ENCODE peak calls at places on chromosome 1, in ten cellular contexts. U is cardiac muscle cell; I is Peyer's patch; A is small intestine; Z is transverse colon; E is keratinocyte; G is sigmoid colon; D is hepatocyte; X is CD4-positive, alpha-beta T cell; J is left ventricle myocardium inferior. H is an unnamed sample.

GRCh38 chr1:171869097-171869496 is 27.8 kb downstream of the DNM3 start:
- DNase-seq in U (peak; percentile 8), I (no peak), A (no peak), Z (no peak), E (no peak), G (no peak), D (no peak), X (no peak), J (no peak), H (no peak)

GRCh38 chr1:12505639-12506311 is 112.2 kb downstream of the DHRS3 start:
- DNase-seq in U (no peak), I (no peak), A (no peak), Z (no peak), E (no peak), G (peak; percentile 55), D (no peak), X (no peak), J (no peak), H (no peak)

GRCh38 chr1:19433610-19433999 is 51.7 kb downstream of the CAPZB start:
- DNase-seq in U (no peak), I (no peak), A (no peak), Z (no peak), E (no peak), G (no peak), D (no peak), X (no peak), J (no peak), H (no peak)

GRCh38 chr1:168691541-168691940 is 37.5 kb downstream of the DPT start:
- DNase-seq in U (no peak), I (no peak), A (no peak), Z (no peak), E (no peak), G (no peak), D (no peak), X (no peak), J (no peak), H (no peak)

GRCh38 chr1:79388694-79389361 is 382.3 kb upstream of the ADGRL4 start:
- DNase-seq in U (no peak), I (no peak), A (no peak), Z (no peak), E (no peak), G (no peak), D (no peak), X (no peak), J (no peak), H (no peak)

GRCh38 chr1:221845650-221846371 is 103.9 kb upstream of the DUSP10 start:
- DNase-seq in U (peak; percentile 65), I (no peak), A (no peak), Z (peak; percentile 19), E (no peak), G (peak; percentile 84), D (peak; percentile 87), X (no peak), J (no peak), H (no peak)

GRCh38 chr1:228145050-228145343 is 4.7 kb upstream of the GJC2 start:
- DNase-seq in U (no peak), I (peak; percentile 40), A (no peak), Z (no peak), E (no peak), G (no peak), D (no peak), X (no peak), J (no peak), H (no peak)

GRCh38 chr1:177091036-177091435 is 73.5 kb downstream of the ASTN1 start:
- DNase-seq in U (peak; percentile 0), I (no peak), A (no peak), Z (no peak), E (no peak), G (no peak), D (no peak), X (no peak), J (no peak), H (no peak)

GRCh38 chr1:99264201-99265021 is at the start of gene PLPPR4:
- DNase-seq in U (peak; percentile 30), I (peak; percentile 50), A (no peak), Z (peak; percentile 12), E (no peak), G (peak; percentile 63), D (peak; percentile 68), X (no peak), J (peak; percentile 39), H (peak; percentile 32)

GRCh38 chr1:5746611-5747427 is 245.4 kb downstream of the NPHP4 start:
- DNase-seq in U (no peak), I (peak; percentile 30), A (no peak), Z (no peak), E (no peak), G (peak; percentile 50), D (no peak), X (no peak), J (no peak), H (no peak)

GRCh38 chr1:234722904-234723588 is 113.1 kb upstream of the IRF2BP2 start:
- DNase-seq in U (peak; percentile 92), I (no peak), A (no peak), Z (peak; percentile 73), E (peak; percentile 89), G (peak; percentile 93), D (peak; percentile 81), X (no peak), J (peak; percentile 67), H (peak; percentile 44)

GRCh38 chr1:157751283-157751682 is 25.6 kb downstream of the FCRL2 start:
- DNase-seq in U (no peak), I (no peak), A (no peak), Z (no peak), E (no peak), G (no peak), D (no peak), X (no peak), J (no peak), H (no peak)
- H3K27ac ChIP-seq in U (no peak overlapping the region), I (no peak overlapping the region), A (no peak overlapping the region), Z (no peak overlapping the region), E (no peak overlapping the region), G (no peak overlapping the region), D (no peak overlapping the region), X (no peak overlapping the region), J (no peak overlapping the region), H (no peak overlapping the region)

DNA sequence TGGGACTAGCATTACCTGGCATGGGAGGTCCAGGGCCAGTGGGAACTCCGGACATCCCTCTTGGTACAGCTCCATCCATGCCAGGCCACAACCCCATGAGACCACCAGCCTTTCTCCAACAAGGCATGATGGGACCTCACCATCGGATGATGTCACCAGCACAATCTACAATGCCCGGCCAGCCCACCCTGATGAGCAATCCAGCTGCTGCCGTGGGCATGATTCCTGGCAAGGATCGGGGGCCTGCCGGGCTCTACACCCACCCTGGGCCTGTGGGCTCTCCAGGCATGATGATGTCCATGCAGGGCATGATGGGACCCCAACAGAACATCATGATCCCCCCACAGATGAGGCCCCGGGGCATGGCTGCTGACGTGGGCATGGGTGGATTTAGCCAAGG is 45.8 kb downstream of the ACP6 start:
- DNase-seq in U (no peak), I (no peak), A (no peak), Z (no peak), E (no peak), G (no peak), D (no peak), X (no peak), J (no peak), H (no peak)
- H3K9me3 ChIP-seq in U (no peaks in the 10 kb centered on the region), I (no peaks in the 10 kb centered on the region), A (no peaks in the 10 kb centered on the region), Z (no peaks in the 10 kb centered on the region), E (no peaks in the 10 kb centered on the region), G (no peaks in the 10 kb centered on the region), D (no peaks in the 10 kb centered on the region), X (no peaks in the 10 kb centered on the region), J (no peaks in the 10 kb centered on the region), H (no peaks in the 10 kb centered on the region)

GRCh38 chr1:6911229-6911941 is 126.1 kb downstream of the CAMTA1 start:
- DNase-seq in U (no peak), I (no peak), A (no peak), Z (no peak), E (no peak), G (peak; percentile 36), D (no peak), X (no peak), J (no peak), H (no peak)
- H3K27ac ChIP-seq in U (no peak overlapping the region), I (no peak overlapping the region), A (no peak overlapping the region), Z (no peak overlapping the region), E (no peak overlapping the region), G (no peak overlapping the region), D (no peak overlapping the region), X (no peak overlapping the region), J (no peak overlapping the region), H (no peak overlapping the region)

GRCh38 chr1:241140670-241141069 is 216.3 kb downstream of the RGS7 start:
- DNase-seq in U (no peak), I (no peak), A (no peak), Z (no peak), E (no peak), G (no peak), D (no peak), X (no peak), J (no peak), H (no peak)

GRCh38 chr1:241142493-241142892 is 214.5 kb downstream of the RGS7 start:
- DNase-seq in U (no peak), I (no peak), A (no peak), Z (no peak), E (no peak), G (no peak), D (no peak), X (no peak), J (no peak), H (no peak)

GRCh38 chr1:241136401-241136800 is 220.6 kb downstream of the RGS7 start:
- DNase-seq in U (no peak), I (no peak), A (no peak), Z (no peak), E (no peak), G (no peak), D (no peak), X (no peak), J (no peak), H (no peak)

GRCh38 chr1:241139047-241139446 is 218.0 kb downstream of the RGS7 start:
- DNase-seq in U (no peak), I (no peak), A (no peak), Z (no peak), E (no peak), G (no peak), D (no peak), X (no peak), J (no peak), H (no peak)

GRCh38 chr1:241138248-241138647 is 218.8 kb downstream of the RGS7 start:
- DNase-seq in U (no peak), I (no peak), A (no peak), Z (no peak), E (no peak), G (no peak), D (no peak), X (no peak), J (no peak), H (no peak)
- H3K9me3 ChIP-seq in U (no peaks in the 10 kb centered on the region), I (no peaks in the 10 kb centered on the region), A (no peaks in the 10 kb centered on the region), Z (no peaks in the 10 kb centered on the region), E (no peaks in the 10 kb centered on the region), G (no peaks in the 10 kb centered on the region), D (no peaks in the 10 kb centered on the region), X (no peaks in the 10 kb centered on the region), J (peaks cover 11% of the 10 kb centered on the region), H (no peaks in the 10 kb centered on the region)

DNA sequence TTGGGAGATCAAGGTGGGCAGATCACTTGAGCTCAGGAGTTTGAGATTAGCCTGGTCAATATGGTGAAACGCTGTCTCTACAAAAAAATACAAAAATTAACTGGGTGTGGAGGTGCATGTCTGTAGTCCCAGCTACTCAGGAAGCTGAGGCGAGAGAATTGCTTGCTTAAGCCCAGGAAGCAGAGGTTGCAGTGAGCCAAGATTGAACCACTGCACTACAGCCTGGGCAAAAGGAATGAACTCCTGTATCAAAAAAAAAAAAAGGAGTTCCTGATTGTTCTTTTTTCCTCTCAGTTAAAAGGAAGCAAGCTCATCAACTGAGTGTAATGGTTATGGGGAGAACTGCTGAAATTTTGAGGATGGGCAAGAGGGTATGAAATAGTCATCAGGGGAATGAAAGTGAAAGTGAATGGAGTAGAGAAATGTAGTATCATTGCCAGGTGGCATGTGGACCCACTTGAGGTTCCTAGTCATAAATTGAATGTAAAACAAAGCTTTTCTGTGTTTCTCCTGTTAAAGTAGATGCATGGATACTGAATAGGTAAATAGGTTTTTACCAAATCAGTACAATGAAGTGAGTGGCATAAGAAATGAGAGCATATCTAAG is 35.6 kb downstream of the SH3GLB1 start:
- DNase-seq in U (peak; percentile 34), I (no peak), A (peak; percentile 27), Z (no peak), E (no peak), G (no peak), D (no peak), X (no peak), J (no peak), H (no peak)
- H3K27ac ChIP-seq in U (peak overlapping the region; percentile 5), I (no peak overlapping the region), A (no peak overlapping the region), Z (no peak overlapping the region), E (no peak overlapping the region), G (peak overlapping the region; percentile 12), D (no peak overlapping the region), X (no peak overlapping the region), J (peak overlapping the region; percentile 26), H (no peak overlapping the region)